ENCODE peak calls at places on chromosomes 4 and X, in six cellular contexts. One of them, this sample, is unnamed.

GRCh38 chr4:80257851-80258250 is 8.6 kb upstream of the FGF5 start:
- DNase-seq in GM04504: no peak
- DNase-seq in germinal center: no peak
- DNase-seq in NCI-H1105: no peak
- DNase-seq in testis: no peak
- DNase-seq in T-cell: no peak
- DNase-seq in this sample: no peak

GRCh38 chr4:82803746-82804145 is 5.2 kb upstream of the SCD5 start:
- DNase-seq in GM04504: no peak
- DNase-seq in germinal center: no peak
- DNase-seq in testis: no peak
- DNase-seq in T-cell: no peak
- DNase-seq in NCI-H1105: no peak
- DNase-seq in this sample: no peak

GRCh38 chr4:30068234-30068633 is 651.9 kb upstream of the PCDH7 start:
- DNase-seq in T-cell: no peak
- DNase-seq in GM04504: no peak
- DNase-seq in testis: no peak
- DNase-seq in germinal center: no peak
- DNase-seq in NCI-H1105: peak; percentile 8
- DNase-seq in this sample: no peak

GRCh38 chrX:71301195-71301924 is at the start of gene ITGB1BP2:
- DNase-seq in T-cell: no peak
- DNase-seq in testis: peak; percentile 39
- DNase-seq in germinal center: no peak
- DNase-seq in GM04504: peak; percentile 10
- DNase-seq in NCI-H1105: no peak
- DNase-seq in this sample: no peak

GRCh38 chr4:171629737-171630136 is 183.5 kb upstream of the GALNTL6 start:
- DNase-seq in germinal center: no peak
- DNase-seq in GM04504: no peak
- DNase-seq in testis: no peak
- DNase-seq in T-cell: no peak
- DNase-seq in NCI-H1105: no peak
- DNase-seq in this sample: no peak

GRCh38 chrX:17759990-17760389 is 22.7 kb downstream of the SCML1 start:
- DNase-seq in testis: no peak
- DNase-seq in NCI-H1105: no peak
- DNase-seq in GM04504: no peak
- DNase-seq in T-cell: no peak
- DNase-seq in germinal center: no peak
- DNase-seq in this sample: no peak

GRCh38 chrX:22296871-22297270 is 24.2 kb downstream of the CBLL2 start:
- DNase-seq in NCI-H1105: no peak
- DNase-seq in T-cell: no peak
- DNase-seq in testis: no peak
- DNase-seq in germinal center: no peak
- DNase-seq in GM04504: no peak
- DNase-seq in this sample: no peak

GRCh38 chrX:47482065-47482511 is 934 bp downstream of the ZNF41 start:
- DNase-seq in T-cell: no peak
- DNase-seq in testis: no peak
- DNase-seq in GM04504: no peak
- DNase-seq in NCI-H1105: no peak
- DNase-seq in germinal center: no peak
- DNase-seq in this sample: no peak

GRCh38 chr4:54937501-54937900 is 187.9 kb downstream of the KDR start:
- DNase-seq in T-cell: no peak
- DNase-seq in germinal center: no peak
- DNase-seq in NCI-H1105: no peak
- DNase-seq in testis: no peak
- DNase-seq in GM04504: no peak
- DNase-seq in this sample: no peak

GRCh38 chr4:108738307-108738706 is 24.5 kb downstream of the ETNPPL start:
- DNase-seq in testis: no peak
- DNase-seq in germinal center: no peak
- DNase-seq in NCI-H1105: no peak
- DNase-seq in GM04504: no peak
- DNase-seq in T-cell: no peak
- DNase-seq in this sample: no peak

GRCh38 chrX:18537524-18537923 is 112.1 kb downstream of the CDKL5 start:
- DNase-seq in testis: no peak
- DNase-seq in T-cell: no peak
- DNase-seq in GM04504: no peak
- DNase-seq in germinal center: no peak
- DNase-seq in NCI-H1105: no peak
- DNase-seq in this sample: no peak

GRCh38 chr4:15847746-15848145 is 69.6 kb downstream of the CD38 start:
- DNase-seq in testis: no peak
- DNase-seq in T-cell: no peak
- DNase-seq in NCI-H1105: no peak
- DNase-seq in GM04504: no peak
- DNase-seq in germinal center: no peak
- DNase-seq in this sample: no peak

GRCh38 chr4:25970691-25971427 is 56.8 kb downstream of the SMIM20 start:
- DNase-seq in NCI-H1105: no peak
- DNase-seq in T-cell: no peak
- DNase-seq in germinal center: no peak
- DNase-seq in GM04504: no peak
- DNase-seq in testis: no peak
- DNase-seq in this sample: no peak

GRCh38 chr4:99763635-99764101 is 53.0 kb upstream of the DAPP1 start:
- DNase-seq in GM04504: peak; percentile 77
- DNase-seq in NCI-H1105: no peak
- DNase-seq in germinal center: no peak
- DNase-seq in testis: peak; percentile 28
- DNase-seq in T-cell: no peak
- DNase-seq in this sample: no peak

GRCh38 chrX:113400193-113400704 is 559.6 kb upstream of the AMOT start:
- DNase-seq in testis: no peak
- DNase-seq in GM04504: no peak
- DNase-seq in NCI-H1105: no peak
- DNase-seq in germinal center: no peak
- DNase-seq in T-cell: no peak
- DNase-seq in this sample: no peak

GRCh38 chr4:53321151-53321987 is 44.5 kb downstream of the SCFD2 start:
- DNase-seq in GM04504: peak; percentile 92
- DNase-seq in testis: no peak
- DNase-seq in NCI-H1105: no peak
- DNase-seq in germinal center: no peak
- DNase-seq in T-cell: no peak
- DNase-seq in this sample: no peak